ENCODE peak calls at places on chromosomes 11 and 22, in five cellular contexts. R, N, I, U and W are unnamed samples.

GRCh38 chr11:79374707-79375106 is 66.1 kb downstream of the TENM4 start:
- DNase-seq in R (no peak), N (no peak), I (no peak), U (no peak), W (no peak)

GRCh38 chr11:134541951-134542350 is 129.9 kb upstream of the B3GAT1 start:
- DNase-seq in R (no peak), N (no peak), I (no peak), U (peak; percentile 40), W (no peak)

GRCh38 chr11:9250139-9250582 is 15.0 kb downstream of the DENND5A start:
- DNase-seq in R (peak; percentile 79), N (peak; percentile 79), I (no peak), U (no peak), W (no peak)

GRCh38 chr22:27337676-27338075 is 463.9 kb downstream of the MN1 start:
- DNase-seq in R (no peak), N (no peak), I (no peak), U (no peak), W (no peak)

GRCh38 chr11:72257551-72257950 is 13.6 kb upstream of the PHOX2A start:
- DNase-seq in R (no peak), N (no peak), I (no peak), U (no peak), W (peak; percentile 6)

GRCh38 chr11:104402812-104403521 is 239.0 kb upstream of the PDGFD start:
- DNase-seq in R (no peak), N (no peak), I (no peak), U (no peak), W (no peak)

GRCh38 chr11:132062031-132062430 is 691.6 kb downstream of the NTM start:
- DNase-seq in R (no peak), N (peak; percentile 48), I (no peak), U (no peak), W (peak; percentile 10)

GRCh38 chr11:8202428-8203160 is 33.8 kb upstream of the RIC3 start:
- DNase-seq in R (no peak), N (no peak), I (no peak), U (no peak), W (no peak)

GRCh38 chr22:26168199-26168915 is 905 bp upstream of the SEZ6L start:
- DNase-seq in R (no peak), N (no peak), I (no peak), U (no peak), W (no peak)

GRCh38 chr11:37141707-37142106 is 543.7 kb upstream of the RAG2 start:
- DNase-seq in R (no peak), N (no peak), I (no peak), U (no peak), W (no peak)

GRCh38 chr22:47837703-47838102 is 1075.3 kb downstream of the TBC1D22A start:
- DNase-seq in R (peak; percentile 39), N (peak; percentile 70), I (peak; percentile 13), U (no peak), W (peak; percentile 11)

GRCh38 chr22:21807545-21807944 is 59.9 kb downstream of the MAPK1 start:
- DNase-seq in R (peak; percentile 27), N (no peak), I (no peak), U (no peak), W (peak; percentile 19)

GRCh38 chr11:116703421-116703820 is 69.4 kb downstream of the BUD13 start:
- DNase-seq in R (peak; percentile 3), N (no peak), I (no peak), U (peak; percentile 57), W (no peak)

GRCh38 chr11:85170184-85170583 is 457.0 kb downstream of the DLG2 start:
- DNase-seq in R (no peak), N (no peak), I (peak; percentile 53), U (no peak), W (peak; percentile 40)

GRCh38 chr11:65310215-65310614 is 4.5 kb upstream of the CDC42EP2 start:
- DNase-seq in R (no peak), N (no peak), I (no peak), U (no peak), W (no peak)

GRCh38 chr22:48553694-48554308 is 1273.9 kb downstream of the BRD1 start:
- DNase-seq in R (no peak), N (no peak), I (no peak), U (no peak), W (no peak)

GRCh38 chr11:59965424-59965823 is 1.6 kb downstream of the OOSP4A start:
- DNase-seq in R (no peak), N (no peak), I (no peak), U (no peak), W (no peak)

GRCh38 chr11:7251836-7252682 is at the start of gene SYT9:
- DNase-seq in R (peak; percentile 14), N (peak; percentile 63), I (no peak), U (peak; percentile 79), W (peak; percentile 5)

GRCh38 chr11:126139541-126140091 is 71.8 kb downstream of the RPUSD4 start:
- DNase-seq in R (peak; percentile 82), N (no peak), I (no peak), U (no peak), W (peak; percentile 72)

GRCh38 chr11:63767415-63768231 is 952 bp downstream of the ZFTA start:
- DNase-seq in R (peak; percentile 88), N (peak; percentile 48), I (peak; percentile 38), U (peak; percentile 68), W (peak; percentile 87)

GRCh38 chr11:3220101-3220500 is 1.5 kb upstream of the MRGPRG start:
- DNase-seq in R (no peak), N (no peak), I (no peak), U (no peak), W (no peak)

GRCh38 chr11:107716884-107717532 is 5.2 kb upstream of the SLN start:
- DNase-seq in R (no peak), N (no peak), I (no peak), U (no peak), W (no peak)

GRCh38 chr22:18116634-18117033 is 6.0 kb downstream of the TUBA8 start:
- DNase-seq in R (no peak), N (no peak), I (no peak), U (no peak), W (no peak)

GRCh38 chr11:87260811-87261210 is 223.1 kb downstream of the TMEM135 start:
- DNase-seq in R (peak; percentile 30), N (no peak), I (no peak), U (no peak), W (no peak)

GRCh38 chr11:128731041-128731663 is 37.3 kb downstream of the FLI1 start:
- DNase-seq in R (no peak), N (peak; percentile 94), I (no peak), U (no peak), W (no peak)
- H3K4me3 ChIP-seq in R (no peak overlapping the region), N (peak overlapping the region; percentile 20), I (no peak overlapping the region), U (no peak overlapping the region), W (no peak overlapping the region)

DNA sequence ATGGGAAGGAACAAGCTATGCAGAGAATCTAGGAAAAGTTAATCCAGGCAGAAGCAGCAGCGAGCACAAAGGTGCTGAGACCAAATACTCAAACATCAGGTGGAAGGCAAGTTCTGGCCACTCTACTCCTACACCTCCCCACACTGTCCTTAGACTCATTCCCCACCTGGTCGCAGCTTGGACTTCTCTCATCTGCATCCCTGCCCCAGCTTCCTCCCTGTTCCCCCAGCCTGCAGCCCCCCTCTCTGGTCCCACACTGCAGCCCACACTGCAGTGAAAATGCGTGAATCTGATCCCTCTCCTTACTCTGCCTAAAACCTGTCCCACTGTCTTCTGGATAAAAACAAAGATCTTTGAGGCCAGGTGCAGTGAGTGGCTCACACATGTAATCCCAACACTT is 9.1 kb downstream of the TPBGL start:
- DNase-seq in R (no peak), N (no peak), I (no peak), U (peak; percentile 29), W (no peak)
- TF ChIP-seq CTCF in R (no peak), N (no peak), I (no peak), U (no peak), W (no peak)

GRCh38 chr11:106691807-106692365 is 326.4 kb downstream of the GUCY1A2 start:
- DNase-seq in R (peak; percentile 9), N (no peak), I (no peak), U (no peak), W (peak; percentile 30)

GRCh38 chr11:106690923-106691322 is 327.4 kb downstream of the GUCY1A2 start:
- DNase-seq in R (no peak), N (no peak), I (no peak), U (no peak), W (no peak)

GRCh38 chr11:106697058-106697457 is 321.2 kb downstream of the GUCY1A2 start:
- DNase-seq in R (peak; percentile 74), N (no peak), I (no peak), U (no peak), W (peak; percentile 66)

GRCh38 chr11:106695506-106695905 is 322.8 kb downstream of the GUCY1A2 start:
- DNase-seq in R (peak; percentile 81), N (no peak), I (no peak), U (no peak), W (peak; percentile 44)

DNA sequence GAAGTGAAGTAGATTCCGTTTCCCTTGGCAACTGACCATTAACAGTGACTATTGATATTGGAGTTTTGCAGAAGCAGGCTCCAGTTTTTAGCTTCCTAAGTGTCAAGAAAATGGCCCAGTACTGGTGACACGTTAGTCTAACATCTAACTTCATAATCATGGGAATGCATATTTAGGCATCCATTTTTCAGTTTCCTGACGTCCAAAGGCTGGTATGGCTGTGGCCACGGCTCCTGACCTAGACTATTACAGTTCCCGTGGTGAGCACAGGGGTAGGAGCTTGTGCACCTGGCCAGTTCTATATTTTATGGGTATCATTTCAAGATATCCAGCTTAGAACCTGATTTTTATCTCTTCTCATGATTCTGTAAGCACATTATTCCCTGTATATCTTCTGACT is 323.8 kb downstream of the GUCY1A2 start:
- DNase-seq in R (no peak), N (no peak), I (no peak), U (no peak), W (no peak)
- H3K4me3 ChIP-seq in R (no peak overlapping the region), N (no peak overlapping the region), I (no peak overlapping the region), U (no peak overlapping the region), W (no peak overlapping the region)

GRCh38 chr11:119991669-119992068 is 146.2 kb downstream of the TRIM29 start:
- DNase-seq in R (no peak), N (no peak), I (no peak), U (peak; percentile 51), W (no peak)
- TF ChIP-seq CTCF in R (no peak), N (no peak), I (no peak), U (no peak), W (no peak)

GRCh38 chr22:40853330-40853729 is 3.1 kb downstream of the ST13 start:
- DNase-seq in R (no peak), N (no peak), I (no peak), U (no peak), W (no peak)
- H3K4me3 ChIP-seq in R (no peak overlapping the region), N (no peak overlapping the region), I (no peak overlapping the region), U (peak overlapping the region; percentile 1), W (no peak overlapping the region)

GRCh38 chr22:19965771-19966709 is 24.4 kb upstream of the TXNRD2 start:
- DNase-seq in R (peak; percentile 20), N (no peak), I (no peak), U (no peak), W (no peak)
- TF ChIP-seq CTCF in R (peak; percentile 48), N (peak; percentile 26), I (peak; percentile 59), U (peak; percentile 21), W (peak; percentile 42)